ENCODE peak calls at places on chromosomes 13 and 19, in ten cellular contexts. Z, Q, O, V, R, S, F, I, M and W are unnamed samples.

GRCh38 chr19:24029941-24030636 is 56.9 kb upstream of the ZNF254 start:
- DNase-seq in Q (peak; percentile 66), Z (no peak), M (no peak), O (no peak), F (no peak), V (no peak), S (no peak), R (no peak), I (no peak), W (no peak)

GRCh38 chr19:33047422-33047821 is 17.3 kb downstream of the RHPN2 start:
- DNase-seq in Q (peak; percentile 81), O (no peak), Z (no peak), M (peak; percentile 92), I (peak; percentile 61), S (peak; percentile 78), F (peak; percentile 9), V (no peak), R (no peak), W (no peak)

GRCh38 chr13:39531646-39532045 is 71.3 kb downstream of the LHFPL6 start:
- DNase-seq in S (no peak), R (peak; percentile 32), V (no peak), Q (no peak), O (no peak), F (no peak), I (no peak), M (no peak), Z (no peak), W (no peak)

GRCh38 chr19:51161266-51161665 is 19.2 kb downstream of the SIGLEC7 start:
- DNase-seq in M (no peak), O (no peak), V (no peak), Q (no peak), R (no peak), F (no peak), Z (no peak), I (no peak), S (no peak), W (no peak)

GRCh38 chr13:49303533-49304252 is 56.0 kb downstream of the CDADC1 start:
- DNase-seq in Q (no peak), S (no peak), I (peak; percentile 74), Z (no peak), R (no peak), F (no peak), M (no peak), V (peak; percentile 32), O (no peak), W (no peak)

GRCh38 chr19:32646556-32646955 is 28.4 kb downstream of the ANKRD27 start:
- DNase-seq in V (no peak), R (no peak), I (no peak), Q (no peak), O (no peak), F (no peak), S (no peak), M (no peak), Z (no peak), W (no peak)

GRCh38 chr19:3976495-3977241 is 5.8 kb upstream of the DAPK3 start:
- DNase-seq in Z (no peak), O (no peak), S (no peak), R (no peak), I (peak; percentile 25), V (peak; percentile 64), M (no peak), Q (peak; percentile 7), F (no peak), W (peak; percentile 59)

GRCh38 chr13:33606692-33607091 is 211.3 kb upstream of the RFC3 start:
- DNase-seq in O (no peak), I (no peak), M (peak; percentile 54), Q (peak; percentile 59), R (no peak), S (no peak), Z (no peak), F (peak; percentile 18), V (no peak), W (no peak)

GRCh38 chr19:19523177-19523576 is 5.5 kb upstream of the YJEFN3 start:
- DNase-seq in V (no peak), F (no peak), O (no peak), Q (no peak), I (no peak), Z (no peak), R (no peak), S (no peak), M (no peak), W (no peak)

GRCh38 chr19:19517235-19517619 is 1.2 kb downstream of the NDUFA13 start:
- DNase-seq in F (no peak), S (no peak), I (no peak), Z (no peak), V (no peak), R (no peak), M (no peak), Q (no peak), O (no peak), W (no peak)

GRCh38 chr19:19524053-19524452 is 4.7 kb upstream of the YJEFN3 start:
- DNase-seq in Z (no peak), S (no peak), V (no peak), F (no peak), O (no peak), R (no peak), M (no peak), Q (no peak), I (no peak), W (no peak)

GRCh38 chr19:19525611-19526380 is 2.9 kb upstream of the YJEFN3 start:
- DNase-seq in I (no peak), Z (no peak), Q (peak; percentile 58), R (no peak), S (no peak), O (no peak), F (no peak), M (no peak), V (no peak), W (no peak)

DNA sequence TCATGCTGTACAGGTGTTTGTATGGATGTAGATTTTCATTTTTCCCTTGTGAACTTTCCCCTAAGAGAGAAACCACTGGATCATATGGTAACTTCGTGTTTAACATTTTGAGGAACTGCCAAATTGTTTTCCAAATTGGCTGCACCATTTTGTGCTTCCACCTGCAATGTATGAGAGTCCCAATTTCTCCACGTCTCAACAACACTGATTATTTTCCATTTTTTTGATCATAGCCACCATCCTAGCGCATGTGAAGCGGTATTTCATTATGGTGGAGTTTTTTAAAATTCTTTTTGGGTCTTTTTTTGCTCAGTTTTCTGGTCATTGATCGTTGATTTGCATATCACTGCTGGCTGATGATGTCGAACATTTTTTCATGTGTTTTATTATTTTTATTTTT is 5.0 kb downstream of the NDUFA13 start:
- DNase-seq in Q (no peak), M (no peak), V (no peak), F (no peak), Z (no peak), O (no peak), I (no peak), S (no peak), R (no peak), W (no peak)
- H3K36me3 ChIP-seq in Q (peaks cover 9% of the 10 kb centered on the region), M (no peaks in the 10 kb centered on the region), V (peaks cover 17% of the 10 kb centered on the region), F (peaks cover 2% of the 10 kb centered on the region), Z (peaks cover 28% of the 10 kb centered on the region), O (peaks cover 59% of the 10 kb centered on the region), I (no peaks in the 10 kb centered on the region), S (no peaks in the 10 kb centered on the region), R (peaks cover 18% of the 10 kb centered on the region), W (peaks cover 11% of the 10 kb centered on the region)

DNA sequence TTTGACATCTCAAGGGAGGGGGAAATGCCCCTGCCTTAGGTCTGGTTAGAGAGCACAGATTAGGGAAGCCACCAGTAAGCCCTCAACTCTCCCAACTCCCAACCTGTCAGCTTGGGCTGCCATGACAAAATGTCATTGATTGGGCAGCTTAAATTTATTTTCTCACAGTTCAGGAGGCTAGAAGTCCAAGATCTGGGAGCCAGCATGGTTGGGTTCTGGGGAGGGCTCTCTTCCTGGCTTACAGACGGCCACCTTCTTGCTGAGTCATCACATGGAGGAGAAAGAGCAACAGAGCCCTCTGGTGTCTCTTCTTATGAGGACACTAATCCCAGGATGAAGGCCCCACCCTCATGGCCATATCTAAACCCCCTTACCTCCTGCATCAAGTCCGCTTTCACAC is 24.2 kb downstream of the C19orf12 start:
- DNase-seq in R (peak; percentile 49), I (no peak), Q (peak; percentile 83), O (no peak), M (no peak), F (no peak), V (no peak), S (no peak), Z (no peak), W (no peak)
- TF ChIP-seq CTCF in R (peak; percentile 53), I (peak; percentile 19), Q (peak; percentile 63), O (peak; percentile 35), M (no peak), F (peak; percentile 36), V (peak; percentile 21), S (no peak), Z (peak; percentile 38), W (peak; percentile 65)

DNA sequence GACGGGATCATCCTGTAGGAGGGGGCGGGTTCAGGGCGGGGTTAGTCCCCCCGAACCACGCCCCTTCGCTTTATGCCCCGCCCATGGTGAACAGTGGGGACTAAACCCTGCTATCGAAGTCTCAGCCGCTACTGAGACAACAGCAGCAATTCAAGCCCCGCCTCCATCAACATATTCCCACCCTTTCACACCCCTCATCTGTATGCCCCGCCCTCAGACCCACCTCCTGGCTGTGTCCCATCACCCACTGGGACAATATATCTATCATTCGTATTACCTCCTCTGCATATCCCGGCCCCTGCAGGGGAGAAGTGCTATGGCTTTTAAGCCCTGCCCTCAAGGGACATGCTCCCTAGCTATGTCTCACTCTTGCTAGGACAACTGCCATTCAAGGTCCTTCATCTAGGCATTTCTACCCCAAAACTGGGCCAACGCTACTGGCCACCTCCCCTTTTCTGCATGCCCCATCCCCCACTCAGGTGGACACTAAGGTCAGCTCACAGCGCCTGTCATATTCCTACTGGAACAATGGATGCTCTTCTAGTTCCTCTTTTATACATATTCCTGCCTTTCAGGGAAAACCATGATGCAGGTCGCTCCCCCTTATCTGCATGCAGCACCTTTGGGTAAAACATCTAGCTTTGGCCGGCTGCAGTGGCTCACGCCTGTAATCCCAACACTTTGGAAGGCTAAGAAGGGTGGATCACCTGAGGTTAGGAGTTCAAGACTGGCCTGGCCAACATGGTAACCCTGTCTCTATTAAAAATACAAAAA is 11.9 kb downstream of the LRFN1 start:
- DNase-seq in O (no peak), M (peak; percentile 60), R (no peak), Z (no peak), V (peak; percentile 0), Q (peak; percentile 96), I (no peak), S (peak; percentile 9), F (peak; percentile 37), W (no peak)
- H3K36me3 ChIP-seq in O (peaks cover 2% of the 10 kb centered on the region), M (no peaks in the 10 kb centered on the region), R (no peaks in the 10 kb centered on the region), Z (no peaks in the 10 kb centered on the region), V (no peaks in the 10 kb centered on the region), Q (peaks cover 3% of the 10 kb centered on the region), I (no peaks in the 10 kb centered on the region), S (no peaks in the 10 kb centered on the region), F (peaks cover 10% of the 10 kb centered on the region), W (no peaks in the 10 kb centered on the region)

DNA sequence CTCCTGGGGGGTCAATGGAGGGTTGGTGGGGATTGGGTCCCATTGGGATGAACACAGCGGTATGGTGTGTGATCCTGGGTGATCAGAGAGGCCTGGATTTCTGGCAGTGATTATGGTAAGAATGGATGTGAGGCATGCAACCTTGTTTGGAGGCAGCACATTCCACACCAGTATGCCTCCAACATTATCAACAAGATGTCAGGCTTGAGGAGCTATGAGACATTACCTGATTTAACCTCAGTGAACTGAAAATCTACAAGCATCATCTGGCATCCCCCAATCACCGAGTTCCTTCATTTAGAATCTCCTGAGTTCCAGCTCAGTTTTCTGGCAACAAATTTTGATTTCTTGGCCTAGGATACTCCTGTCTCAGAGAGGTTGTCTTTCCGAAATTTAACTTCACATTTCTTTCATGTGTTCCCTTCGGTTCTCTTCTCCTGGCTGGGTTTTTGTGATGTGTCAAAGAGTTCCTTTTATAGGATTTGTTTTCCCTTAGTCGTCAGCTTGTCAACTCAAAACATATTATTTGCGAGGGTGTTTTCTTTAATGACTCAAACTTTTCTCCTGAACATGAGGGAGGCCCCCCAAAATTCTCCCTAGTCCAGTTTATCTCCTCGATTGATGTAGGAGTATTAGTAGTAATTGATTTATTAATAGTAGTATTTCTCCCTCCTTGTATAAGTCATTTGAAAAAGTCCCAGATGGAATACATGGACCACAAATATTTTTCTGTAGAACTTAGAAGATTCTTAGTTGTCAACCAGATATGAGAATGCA is 56.0 kb upstream of the FLT1 start:
- DNase-seq in V (no peak), M (no peak), F (no peak), Q (no peak), R (no peak), O (no peak), Z (no peak), S (no peak), I (no peak), W (no peak)
- TF ChIP-seq CTCF in V (no peak), M (no peak), F (no peak), Q (no peak), R (no peak), O (no peak), Z (no peak), S (no peak), I (no peak), W (no peak)